ENCODE peak calls at places on chromosomes 7 and 10, in ten cellular contexts. L is astrocyte of the spinal cord; M is bronchial epithelial cell; I is retinal pigment epithelial cell; G is CD8-positive, alpha-beta T cell; H is fibroblast of villous mesenchyme; O is tibial artery; Y is Peyer's patch; A is brain microvascular endothelial cell; F is cardiac fibroblast. J is an unnamed sample.

GRCh38 chr7:41624818-41625217 is 78.1 kb downstream of the INHBA start:
- DNase-seq in L (peak; percentile 9), M (peak; percentile 41), I (no peak), G (no peak), H (peak; percentile 65), O (no peak), Y (no peak), A (peak; percentile 39), F (no peak), J (no peak)

GRCh38 chr7:23100697-23101096 is 4.9 kb upstream of the KLHL7 start:
- DNase-seq in L (no peak), M (no peak), I (no peak), G (no peak), H (no peak), O (no peak), Y (no peak), A (no peak), F (no peak), J (no peak)

GRCh38 chr7:148303295-148304013 is 287.1 kb upstream of the C7orf33 start:
- DNase-seq in L (peak; percentile 78), M (peak; percentile 84), I (no peak), G (no peak), H (peak; percentile 14), O (peak; percentile 77), Y (peak; percentile 53), A (peak; percentile 76), F (peak; percentile 86), J (no peak)

GRCh38 chr10:80460399-80461207 is 6.5 kb downstream of the TSPAN14 start:
- DNase-seq in L (peak; percentile 65), M (peak; percentile 92), I (no peak), G (no peak), H (no peak), O (no peak), Y (no peak), A (no peak), F (peak; percentile 82), J (no peak)

GRCh38 chr7:116788542-116789197 is 73.7 kb upstream of the CAPZA2 start:
- DNase-seq in L (no peak), M (no peak), I (no peak), G (no peak), H (peak; percentile 58), O (no peak), Y (no peak), A (no peak), F (no peak), J (no peak)

GRCh38 chr7:118583651-118584050 is 359.1 kb downstream of the ANKRD7 start:
- DNase-seq in L (no peak), M (no peak), I (no peak), G (no peak), H (no peak), O (no peak), Y (no peak), A (no peak), F (no peak), J (no peak)

GRCh38 chr10:42975005-42975493 is 101.8 kb upstream of the RET start:
- DNase-seq in L (no peak), M (no peak), I (no peak), G (no peak), H (no peak), O (peak; percentile 53), Y (no peak), A (no peak), F (no peak), J (no peak)

GRCh38 chr7:39252916-39253315 is 275.2 kb downstream of the POU6F2 start:
- DNase-seq in L (peak; percentile 10), M (no peak), I (peak; percentile 10), G (no peak), H (no peak), O (no peak), Y (no peak), A (peak; percentile 22), F (no peak), J (peak; percentile 37)

GRCh38 chr10:70320751-70321150 is 36.9 kb upstream of the NPFFR1 start:
- DNase-seq in L (no peak), M (peak; percentile 5), I (no peak), G (no peak), H (no peak), O (peak; percentile 74), Y (no peak), A (no peak), F (no peak), J (no peak)

GRCh38 chr10:49295297-49295696 is 3.7 kb upstream of the C10orf71 start:
- DNase-seq in L (no peak), M (no peak), I (no peak), G (no peak), H (no peak), O (no peak), Y (no peak), A (no peak), F (no peak), J (no peak)

GRCh38 chr10:104253106-104253505 is 1.6 kb upstream of the GSTO1 start:
- DNase-seq in L (no peak), M (no peak), I (no peak), G (no peak), H (no peak), O (no peak), Y (no peak), A (no peak), F (no peak), J (no peak)

GRCh38 chr7:82803411-82803810 is 359.3 kb downstream of the PCLO start:
- DNase-seq in L (no peak), M (peak; percentile 31), I (no peak), G (no peak), H (no peak), O (no peak), Y (no peak), A (no peak), F (no peak), J (no peak)

GRCh38 chr7:51350195-51350896 is 33.7 kb upstream of the COBL start:
- DNase-seq in L (peak; percentile 21), M (peak; percentile 96), I (no peak), G (no peak), H (peak; percentile 1), O (no peak), Y (no peak), A (peak; percentile 50), F (no peak), J (no peak)

GRCh38 chr7:132092106-132092505 is 484.2 kb downstream of the PLXNA4 start:
- DNase-seq in L (no peak), M (no peak), I (no peak), G (no peak), H (no peak), O (no peak), Y (no peak), A (no peak), F (no peak), J (no peak)

GRCh38 chr7:4769753-4770152 is 5.7 kb upstream of the AP5Z1 start:
- DNase-seq in L (peak; percentile 39), M (no peak), I (peak; percentile 33), G (no peak), H (peak; percentile 21), O (no peak), Y (no peak), A (peak; percentile 30), F (peak; percentile 54), J (no peak)

GRCh38 chr7:46003896-46004875 is 83.1 kb upstream of the IGFBP3 start:
- DNase-seq in L (peak; percentile 84), M (peak; percentile 95), I (peak; percentile 11), G (no peak), H (no peak), O (no peak), Y (no peak), A (peak; percentile 72), F (peak; percentile 37), J (peak; percentile 23)

GRCh38 chr7:101370836-101371235 is 8.2 kb downstream of the COL26A1 start:
- DNase-seq in L (no peak), M (no peak), I (no peak), G (no peak), H (no peak), O (no peak), Y (no peak), A (no peak), F (no peak), J (no peak)

GRCh38 chr10:61882621-61883375 is 18.7 kb upstream of the ARID5B start:
- DNase-seq in L (peak; percentile 18), M (peak; percentile 77), I (no peak), G (no peak), H (no peak), O (no peak), Y (no peak), A (peak; percentile 70), F (no peak), J (no peak)

GRCh38 chr7:21054427-21055133 is 267.9 kb upstream of the SP8 start:
- DNase-seq in L (no peak), M (peak; percentile 53), I (no peak), G (no peak), H (no peak), O (no peak), Y (no peak), A (no peak), F (no peak), J (no peak)

GRCh38 chr10:75201793-75202307 is 8.7 kb upstream of the VDAC2 start:
- DNase-seq in L (no peak), M (no peak), I (no peak), G (no peak), H (no peak), O (peak; percentile 46), Y (no peak), A (no peak), F (no peak), J (no peak)

GRCh38 chr10:87504307-87504666 is 406 bp upstream of the MINPP1 start:
- DNase-seq in L (no peak), M (no peak), I (no peak), G (no peak), H (no peak), O (no peak), Y (no peak), A (no peak), F (no peak), J (no peak)

GRCh38 chr7:69742237-69742636 is 144.0 kb downstream of the AUTS2 start:
- DNase-seq in L (no peak), M (no peak), I (no peak), G (no peak), H (no peak), O (no peak), Y (no peak), A (no peak), F (no peak), J (no peak)
- H3K4me3 ChIP-seq in L (no peak overlapping the region), M (no peak overlapping the region), I (no peak overlapping the region), G (no peak overlapping the region), H (no peak overlapping the region), O (no peak overlapping the region), Y (no peak overlapping the region), A (no peak overlapping the region), F (no peak overlapping the region), J (no peak overlapping the region)

GRCh38 chr7:104643587-104644217 is 315.3 kb downstream of the LHFPL3 start:
- DNase-seq in L (no peak), M (peak; percentile 13), I (no peak), G (no peak), H (peak; percentile 13), O (no peak), Y (no peak), A (peak; percentile 13), F (peak; percentile 9), J (no peak)
- TF ChIP-seq CTCF in L (peak; percentile 66), M (peak; percentile 53), I (peak; percentile 78), G (no peak), H (peak; percentile 46), O (no peak), Y (no peak), A (peak; percentile 80), F (peak; percentile 67), J (peak; percentile 79)

GRCh38 chr10:66799474-66799873 is 126.4 kb upstream of the LRRTM3 start:
- DNase-seq in L (no peak), M (no peak), I (no peak), G (no peak), H (peak; percentile 9), O (no peak), Y (no peak), A (no peak), F (no peak), J (no peak)
- H3K4me3 ChIP-seq in L (no peak overlapping the region), M (no peak overlapping the region), I (no peak overlapping the region), G (no peak overlapping the region), H (peak overlapping the region; percentile 24), O (no peak overlapping the region), Y (no peak overlapping the region), A (no peak overlapping the region), F (peak overlapping the region; percentile 27), J (no peak overlapping the region)

GRCh38 chr7:73308665-73309214 is at the start of gene NSUN5:
- DNase-seq in L (peak; percentile 53), M (peak; percentile 38), I (peak; percentile 15), G (peak; percentile 89), H (peak; percentile 70), O (peak; percentile 90), Y (peak; percentile 89), A (peak; percentile 22), F (peak; percentile 68), J (no peak)
- TF ChIP-seq CTCF in L (no peak), M (no peak), I (no peak), G (no peak), H (no peak), O (no peak), Y (no peak), A (no peak), F (no peak), J (no peak)

J was measured in astrocyte of the cerebellum.